ENCODE peak calls at places on chromosome 12, in four cellular contexts. One of them, this sample, is unnamed.
A peak's percentile ranks its signal among the peaks of the same experiment; 100 is the strongest.

GRCh38 chr12:64318605-64319004 is 72.0 kb downstream of the C12orf56 start:
- DNase-seq in K562: no peak
- DNase-seq in GM12878: no peak
- DNase-seq in HepG2: peak; percentile 1
- DNase-seq in this sample: no peak

GRCh38 chr12:80936353-80936641 is 1.4 kb downstream of the LIN7A start:
- DNase-seq in K562: no peak
- DNase-seq in GM12878: no peak
- DNase-seq in HepG2: no peak
- DNase-seq in this sample: no peak

GRCh38 chr12:43345023-43345422 is 207.0 kb downstream of the ADAMTS20 start:
- DNase-seq in K562: no peak
- DNase-seq in GM12878: no peak
- DNase-seq in HepG2: no peak
- DNase-seq in this sample: no peak

GRCh38 chr12:66168410-66168809 is 1.4 kb downstream of the TMBIM4 start:
- DNase-seq in K562: peak; percentile 39
- DNase-seq in GM12878: no peak
- DNase-seq in HepG2: no peak
- DNase-seq in this sample: no peak

GRCh38 chr12:51923506-51924365 is 16.4 kb downstream of the ACVRL1 start:
- DNase-seq in K562: peak; percentile 70
- DNase-seq in GM12878: no peak
- DNase-seq in HepG2: no peak
- DNase-seq in this sample: peak; percentile 80

GRCh38 chr12:93852067-93852466 is 174.9 kb downstream of the CRADD start:
- DNase-seq in K562: no peak
- DNase-seq in GM12878: no peak
- DNase-seq in HepG2: no peak
- DNase-seq in this sample: no peak

GRCh38 chr12:28108599-28108998 is 81.7 kb upstream of the CCDC91 start:
- DNase-seq in K562: no peak
- DNase-seq in GM12878: no peak
- DNase-seq in HepG2: no peak
- DNase-seq in this sample: no peak

GRCh38 chr12:48810817-48811453 is 7.4 kb upstream of the CACNB3 start:
- DNase-seq in K562: no peak
- DNase-seq in GM12878: no peak
- DNase-seq in HepG2: peak; percentile 34
- DNase-seq in this sample: no peak

GRCh38 chr12:94560416-94561221 is 89.7 kb downstream of the TMCC3 start:
- DNase-seq in K562: no peak
- DNase-seq in GM12878: peak; percentile 36
- DNase-seq in HepG2: no peak
- DNase-seq in this sample: no peak

GRCh38 chr12:121800694-121801600 is 2.9 kb upstream of the SETD1B start:
- DNase-seq in K562: peak; percentile 61
- DNase-seq in GM12878: no peak
- DNase-seq in HepG2: no peak
- DNase-seq in this sample: peak; percentile 50

GRCh38 chr12:22272596-22272995 is 61.9 kb downstream of the ST8SIA1 start:
- DNase-seq in K562: no peak
- DNase-seq in GM12878: no peak
- DNase-seq in HepG2: no peak
- DNase-seq in this sample: no peak

GRCh38 chr12:80590085-80590484 is 117.3 kb upstream of the MYF6 start:
- DNase-seq in K562: no peak
- DNase-seq in GM12878: no peak
- DNase-seq in HepG2: no peak
- DNase-seq in this sample: no peak

GRCh38 chr12:72144553-72144952 is 127.6 kb upstream of the TRHDE start:
- DNase-seq in K562: no peak
- DNase-seq in GM12878: no peak
- DNase-seq in HepG2: no peak
- DNase-seq in this sample: no peak

GRCh38 chr12:114834621-114835020 is 150.6 kb upstream of the TBX3 start:
- DNase-seq in K562: no peak
- DNase-seq in GM12878: no peak
- DNase-seq in HepG2: no peak
- DNase-seq in this sample: no peak

GRCh38 chr12:114826233-114826632 is 142.3 kb upstream of the TBX3 start:
- DNase-seq in K562: no peak
- DNase-seq in GM12878: no peak
- DNase-seq in HepG2: no peak
- DNase-seq in this sample: no peak

GRCh38 chr12:114827460-114827859 is 143.5 kb upstream of the TBX3 start:
- DNase-seq in K562: no peak
- DNase-seq in GM12878: no peak
- DNase-seq in HepG2: no peak
- DNase-seq in this sample: no peak

GRCh38 chr12:114835031-114835430 is 151.1 kb upstream of the TBX3 start:
- DNase-seq in K562: no peak
- DNase-seq in GM12878: no peak
- DNase-seq in HepG2: no peak
- DNase-seq in this sample: no peak

DNA sequence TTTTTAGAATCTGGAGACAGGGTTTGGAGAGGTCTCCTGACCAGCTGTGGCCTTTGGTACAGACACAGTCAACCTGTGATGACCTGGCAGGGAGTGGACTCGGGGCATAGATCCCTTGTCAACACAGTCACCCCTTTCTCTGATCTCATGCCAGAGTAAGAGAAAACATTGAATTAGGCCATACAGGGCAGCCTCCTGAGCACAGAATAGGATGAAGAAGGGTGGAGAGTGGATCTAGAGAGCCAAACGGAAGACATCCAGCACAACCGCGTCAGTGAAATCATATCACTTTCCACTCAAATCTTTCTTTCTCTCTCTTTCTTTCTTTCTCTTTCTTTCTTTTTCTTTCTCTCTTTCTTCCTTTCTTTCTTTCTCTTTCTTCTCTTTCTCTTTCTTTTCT is 145.9 kb upstream of the TBX3 start:
- DNase-seq in K562: no peak
- DNase-seq in GM12878: no peak
- DNase-seq in HepG2: peak; percentile 52
- DNase-seq in this sample: no peak
- TF ChIP-seq SP1 in K562: no peak
- TF ChIP-seq SP1 in GM12878: no peak
- TF ChIP-seq SP1 in HepG2: no peak
- TF ChIP-seq SP1 in this sample: no peak

DNA sequence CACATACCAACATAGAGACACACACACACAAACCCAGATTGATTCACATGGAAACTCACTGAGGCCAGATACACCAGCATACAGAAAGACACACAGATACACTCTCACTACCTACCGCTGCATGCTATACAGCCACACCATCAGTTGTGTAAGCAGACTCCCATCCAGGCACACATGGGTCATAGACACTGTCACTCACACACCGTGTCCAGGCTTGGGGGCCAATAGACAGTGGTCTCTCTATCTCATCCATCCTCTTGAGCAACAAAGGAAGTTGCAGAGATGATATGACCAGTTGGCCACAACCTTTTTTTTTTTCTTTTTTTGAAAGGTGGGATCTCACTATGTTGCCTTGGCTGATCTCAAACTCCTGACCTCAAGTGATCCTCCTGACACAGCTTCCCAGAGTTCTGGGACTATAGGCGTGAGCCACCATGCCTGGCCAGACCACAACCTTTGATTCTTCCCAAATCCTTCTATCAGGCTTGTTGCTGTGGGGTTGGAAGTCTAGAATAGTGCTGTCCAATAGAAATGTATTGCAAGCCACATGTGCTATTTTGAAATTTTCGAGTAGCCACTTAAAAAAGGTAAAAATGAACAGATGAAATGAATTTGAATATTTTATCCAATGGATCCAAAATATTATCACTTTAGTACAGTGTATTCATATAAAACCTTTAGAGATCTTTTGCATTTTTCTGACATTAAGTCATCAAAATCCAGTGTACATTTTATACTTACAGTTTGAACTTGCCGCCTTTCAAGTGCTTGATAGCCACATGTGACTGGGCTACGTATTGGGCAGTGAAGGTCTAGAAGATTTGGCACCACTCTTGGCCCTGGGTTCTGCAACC is 7.4 kb downstream of the LRP1-AS start:
- DNase-seq in K562: no peak
- DNase-seq in GM12878: no peak
- DNase-seq in HepG2: no peak
- DNase-seq in this sample: no peak
- TF ChIP-seq BHLHE40 in K562: no peak
- TF ChIP-seq BHLHE40 in GM12878: no peak
- TF ChIP-seq BHLHE40 in HepG2: no peak
- TF ChIP-seq BHLHE40 in this sample: no peak

GRCh38 chr12:40581889-40582288 is 110.3 kb upstream of the CNTN1 start:
- DNase-seq in K562: no peak
- DNase-seq in GM12878: no peak
- DNase-seq in HepG2: no peak
- DNase-seq in this sample: no peak
- TF ChIP-seq SP1 in K562: no peak
- TF ChIP-seq SP1 in GM12878: no peak
- TF ChIP-seq SP1 in HepG2: no peak
- TF ChIP-seq SP1 in this sample: no peak

DNA sequence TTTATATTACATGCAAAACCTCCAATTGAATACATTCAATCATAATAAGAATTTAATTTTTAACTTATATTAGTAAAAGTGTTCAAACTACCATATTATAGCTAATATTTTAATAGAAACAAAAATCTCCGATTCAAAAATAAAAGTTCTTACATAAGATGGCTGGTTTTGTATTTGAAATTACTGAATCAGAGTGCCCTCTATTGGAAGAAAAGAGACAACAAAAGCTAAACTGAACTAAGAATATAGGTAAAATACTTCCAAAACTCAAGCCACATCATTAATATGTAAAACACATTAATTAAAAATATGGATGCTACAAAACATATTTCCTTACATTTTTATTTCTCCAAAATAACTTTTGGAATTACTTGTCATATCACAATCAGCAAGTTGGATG is 120.3 kb downstream of the GARIN6 start:
- DNase-seq in K562: no peak
- DNase-seq in GM12878: no peak
- DNase-seq in HepG2: no peak
- DNase-seq in this sample: no peak
- TF ChIP-seq BHLHE40 in K562: no peak
- TF ChIP-seq BHLHE40 in GM12878: no peak
- TF ChIP-seq BHLHE40 in HepG2: no peak
- TF ChIP-seq BHLHE40 in this sample: no peak

GRCh38 chr12:2298556-2299195 is 245.9 kb downstream of the CACNA1C start:
- DNase-seq in K562: no peak
- DNase-seq in GM12878: no peak
- DNase-seq in HepG2: no peak
- DNase-seq in this sample: no peak
- TF ChIP-seq SP1 in K562: no peak
- TF ChIP-seq SP1 in GM12878: no peak
- TF ChIP-seq SP1 in HepG2: no peak
- TF ChIP-seq SP1 in this sample: no peak

DNA sequence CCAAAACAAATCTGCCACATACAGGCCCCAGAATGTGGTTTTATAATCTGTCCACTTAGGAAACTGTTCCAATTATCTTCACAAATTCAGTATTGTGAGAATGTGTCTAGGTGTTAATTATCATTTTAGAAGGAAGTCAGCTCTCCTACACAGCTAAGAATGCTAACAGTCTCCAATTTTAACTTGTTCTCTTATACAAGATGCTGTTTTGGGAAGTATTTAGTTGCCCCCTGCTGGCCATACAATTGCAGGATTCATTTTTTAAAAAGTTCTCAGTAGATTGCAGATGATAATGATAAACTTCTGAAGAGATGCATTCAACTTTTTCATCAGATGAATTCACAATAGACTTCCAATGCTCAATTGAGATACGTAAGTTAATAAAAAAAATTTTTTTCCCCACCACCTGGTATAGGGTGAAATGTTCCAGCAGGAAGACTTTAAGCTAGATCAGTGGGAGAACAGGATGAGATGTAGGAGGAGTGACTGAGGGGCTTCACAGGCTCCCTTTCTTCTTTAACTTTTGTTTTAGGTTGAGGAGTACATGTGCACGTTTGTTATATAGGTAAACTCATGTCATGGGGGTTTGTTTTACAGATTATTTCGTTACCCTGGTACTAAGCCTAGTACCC is 27.3 kb upstream of the OSBPL8 start:
- DNase-seq in K562: peak; percentile 17
- DNase-seq in GM12878: no peak
- DNase-seq in HepG2: peak; percentile 28
- DNase-seq in this sample: peak; percentile 13
- TF ChIP-seq BHLHE40 in K562: no peak
- TF ChIP-seq BHLHE40 in GM12878: no peak
- TF ChIP-seq BHLHE40 in HepG2: no peak
- TF ChIP-seq BHLHE40 in this sample: no peak

GRCh38 chr12:10214877-10215267 is 2.2 kb downstream of the GABARAPL1 start:
- DNase-seq in K562: peak; percentile 9
- DNase-seq in GM12878: no peak
- DNase-seq in HepG2: no peak
- DNase-seq in this sample: no peak

GRCh38 chr12:10213168-10214130 is 772 bp downstream of the GABARAPL1 start:
- DNase-seq in K562: peak; percentile 72
- DNase-seq in GM12878: no peak
- DNase-seq in HepG2: peak; percentile 39
- DNase-seq in this sample: peak; percentile 53

GRCh38 chr12:10215451-10215850 is 2.8 kb downstream of the GABARAPL1 start:
- DNase-seq in K562: peak; percentile 16
- DNase-seq in GM12878: no peak
- DNase-seq in HepG2: no peak
- DNase-seq in this sample: no peak

GRCh38 chr12:10212623-10213131 is at the start of gene GABARAPL1:
- DNase-seq in K562: peak; percentile 77
- DNase-seq in GM12878: no peak
- DNase-seq in HepG2: peak; percentile 60
- DNase-seq in this sample: peak; percentile 77

GRCh38 chr12:10214131-10214876 is 1.6 kb downstream of the GABARAPL1 start:
- DNase-seq in K562: peak; percentile 17
- DNase-seq in GM12878: no peak
- DNase-seq in HepG2: no peak
- DNase-seq in this sample: peak; percentile 17
- TF ChIP-seq SP1 in K562: no peak
- TF ChIP-seq SP1 in GM12878: no peak
- TF ChIP-seq SP1 in HepG2: no peak
- TF ChIP-seq SP1 in this sample: no peak

This sample was measured in HEK293T.